ENCODE peak calls at places on chromosomes 6 and 20, in four cellular contexts. T is fibroblast of lung, X is colonic mucosa, L is spleen. N is an unnamed sample.

GRCh38 chr6:144219056-144219685 is 66.0 kb upstream of the UTRN start:
- DNase-seq in L (no peak), X (no peak), T (peak; percentile 46), N (no peak)

GRCh38 chr6:16819752-16820151 is 58.5 kb upstream of the ATXN1 start:
- DNase-seq in T (peak; percentile 22), L (no peak), X (no peak), N (no peak)

GRCh38 chr6:135909737-135910387 is 58.4 kb downstream of the PDE7B start:
- DNase-seq in L (no peak), T (peak; percentile 25), X (peak; percentile 69), N (no peak)

GRCh38 chr6:109308018-109308492 is 74.2 kb downstream of the CD164 start:
- DNase-seq in L (no peak), T (peak; percentile 51), X (peak; percentile 87), N (no peak)

GRCh38 chr6:32149932-32150920 is 1.5 kb downstream of the PRRT1 start:
- DNase-seq in X (no peak), T (no peak), L (no peak), N (no peak)

GRCh38 chr6:393391-394221 is 2.1 kb downstream of the IRF4 start:
- DNase-seq in X (no peak), L (peak; percentile 81), T (no peak), N (no peak)

GRCh38 chr6:99568103-99568933 is at the start of gene CCNC:
- DNase-seq in L (peak; percentile 97), X (peak; percentile 92), T (peak; percentile 97), N (peak; percentile 92)

GRCh38 chr6:133854633-133855598 is 34.0 kb upstream of the TCF21 start:
- DNase-seq in X (no peak), L (peak; percentile 65), T (no peak), N (peak; percentile 57)

GRCh38 chr6:5730586-5731263 is 276.0 kb downstream of the NRN1 start:
- DNase-seq in L (no peak), T (peak; percentile 77), X (no peak), N (no peak)

GRCh38 chr6:37699138-37699766 is 1.6 kb upstream of the MDGA1 start:
- DNase-seq in T (no peak), X (no peak), L (no peak), N (no peak)

GRCh38 chr20:17227669-17228623 is 1.1 kb downstream of the PCSK2 start:
- DNase-seq in L (no peak), X (no peak), T (peak; percentile 1), N (no peak)

GRCh38 chr20:54726687-54727086 is 251.3 kb downstream of the DOK5 start:
- DNase-seq in L (no peak), T (no peak), X (no peak), N (no peak)

GRCh38 chr6:31422587-31422986 is 19.2 kb downstream of the MICA start:
- DNase-seq in L (no peak), T (no peak), X (no peak), N (no peak)

GRCh38 chr20:64146301-64146935 is 17.8 kb upstream of the MYT1 start:
- DNase-seq in L (peak; percentile 10), X (no peak), T (no peak), N (peak; percentile 71)

GRCh38 chr6:166351715-166352285 is 9.5 kb upstream of the SFT2D1 start:
- DNase-seq in X (peak; percentile 74), L (no peak), T (peak; percentile 12), N (no peak)

GRCh38 chr20:34536798-34537394 is 20.7 kb downstream of the DYNLRB1 start:
- DNase-seq in T (no peak), X (peak; percentile 71), L (peak; percentile 84), N (peak; percentile 87)

GRCh38 chr20:49676581-49677291 is 36.9 kb downstream of the B4GALT5 start:
- DNase-seq in L (no peak), T (peak; percentile 78), X (peak; percentile 60), N (no peak)

GRCh38 chr6:113871975-113872374 is 14.8 kb downstream of the MARCKS start:
- DNase-seq in L (no peak), X (no peak), T (no peak), N (no peak)

GRCh38 chr6:161963634-161964244 is 689.9 kb upstream of the AGPAT4 start:
- DNase-seq in X (no peak), L (no peak), T (no peak), N (no peak)

GRCh38 chr20:16404171-16404570 is 169.1 kb downstream of the KIF16B start:
- DNase-seq in T (no peak), L (no peak), X (no peak), N (no peak)

GRCh38 chr6:75489025-75489424 is 4.6 kb downstream of the FILIP1 start:
- DNase-seq in X (no peak), L (no peak), T (peak; percentile 10), N (no peak)

GRCh38 chr6:75493400-75494064 is at the start of gene FILIP1:
- DNase-seq in X (no peak), T (no peak), L (no peak), N (no peak)

GRCh38 chr6:75491302-75491701 is 2.3 kb downstream of the FILIP1 start:
- DNase-seq in L (no peak), T (no peak), X (no peak), N (no peak)

GRCh38 chr6:75494290-75494689 is 690 bp upstream of the FILIP1 start:
- DNase-seq in T (no peak), X (no peak), L (no peak), N (no peak)

DNA sequence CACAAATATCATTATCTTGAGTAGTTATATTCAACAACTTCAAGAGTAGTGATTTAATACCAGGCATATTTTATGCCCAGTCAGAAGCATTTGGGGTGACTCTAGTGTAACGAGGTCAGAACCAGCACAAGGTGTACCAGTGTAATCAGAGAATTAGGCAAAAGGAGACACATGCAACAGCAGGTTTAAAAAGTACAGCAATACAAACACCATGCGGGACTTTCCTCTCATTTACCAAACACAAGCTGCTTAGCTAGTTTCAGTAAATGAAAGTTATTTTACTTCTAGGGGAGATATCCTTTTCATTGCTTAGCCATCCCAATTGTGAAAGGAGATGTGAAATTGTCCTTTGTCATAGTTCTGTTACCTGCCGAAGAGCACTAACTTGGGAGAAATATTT is 831 bp downstream of the FILIP1 start:
- DNase-seq in L (no peak), T (no peak), X (no peak), N (no peak)
- H3K4me3 ChIP-seq in L (no peak overlapping the region), T (peak overlapping the region; percentile 48), X (no peak overlapping the region), N (no peak overlapping the region)

DNA sequence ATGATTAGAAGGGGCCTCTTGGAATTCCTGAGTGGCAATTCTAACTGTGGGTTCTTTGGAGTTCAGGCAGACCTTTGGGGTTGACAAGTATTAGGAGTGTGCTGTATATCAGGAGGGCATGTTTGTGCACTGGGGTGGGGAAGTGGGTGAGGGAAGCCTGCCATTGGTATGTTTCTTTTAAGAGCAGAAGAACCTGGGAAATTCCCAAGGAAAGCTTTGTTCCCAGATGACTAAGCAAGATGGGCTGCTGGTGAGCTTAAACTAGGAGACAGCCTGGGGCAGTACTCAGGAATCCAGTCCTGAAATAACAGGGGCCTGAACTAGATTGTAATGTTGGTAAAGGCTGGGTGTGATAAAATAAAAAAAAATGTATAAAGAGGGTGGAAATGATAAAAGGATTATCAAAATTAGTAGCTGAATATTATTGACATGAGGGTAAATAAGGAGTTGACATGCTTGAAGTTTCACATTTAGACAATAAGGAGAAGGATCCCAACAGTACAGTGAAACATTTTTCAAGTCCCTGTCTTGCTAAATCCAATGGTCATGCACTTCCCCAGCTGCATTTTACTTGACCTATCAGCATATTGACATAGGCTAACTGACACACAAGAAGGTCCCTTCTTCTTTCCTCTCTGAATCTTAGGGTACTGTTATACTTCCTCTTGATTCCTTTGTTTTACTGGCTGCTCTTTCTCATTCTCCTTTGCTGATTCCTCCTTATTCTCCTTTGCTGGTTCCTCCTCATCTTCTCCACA is 18.4 kb upstream of the IFNGR1 start:
- DNase-seq in T (peak; percentile 87), X (peak; percentile 34), L (no peak), N (peak; percentile 71)
- H3K27ac ChIP-seq in T (no peak overlapping the region), X (peak overlapping the region; percentile 42), L (peak overlapping the region; percentile 100), N (peak overlapping the region; percentile 58)

GRCh38 chr20:33061626-33062025 is 7.9 kb downstream of the BPIFB3 start:
- DNase-seq in L (peak; percentile 47), T (no peak), X (no peak), N (peak; percentile 83)
- H3K4me3 ChIP-seq in L (no peak overlapping the region), T (no peak overlapping the region), X (no peak overlapping the region), N (no peak overlapping the region)

GRCh38 chr6:43940071-43940392 is 170.0 kb downstream of the VEGFA start:
- DNase-seq in X (no peak), L (peak; percentile 44), T (no peak), N (no peak)
- H3K27ac ChIP-seq in X (no peak overlapping the region), L (no peak overlapping the region), T (no peak overlapping the region), N (no peak overlapping the region)

GRCh38 chr6:169273511-169273910 is 19.9 kb upstream of the THBS2 start:
- DNase-seq in T (no peak), L (no peak), X (no peak), N (no peak)

GRCh38 chr6:169269180-169270076 is 15.8 kb upstream of the THBS2 start:
- DNase-seq in X (no peak), T (peak; percentile 68), L (no peak), N (no peak)

GRCh38 chr6:169274761-169275160 is 21.1 kb upstream of the THBS2 start:
- DNase-seq in T (peak; percentile 57), L (no peak), X (no peak), N (no peak)

GRCh38 chr6:169266746-169267629 is 13.3 kb upstream of the THBS2 start:
- DNase-seq in X (no peak), T (no peak), L (no peak), N (no peak)

DNA sequence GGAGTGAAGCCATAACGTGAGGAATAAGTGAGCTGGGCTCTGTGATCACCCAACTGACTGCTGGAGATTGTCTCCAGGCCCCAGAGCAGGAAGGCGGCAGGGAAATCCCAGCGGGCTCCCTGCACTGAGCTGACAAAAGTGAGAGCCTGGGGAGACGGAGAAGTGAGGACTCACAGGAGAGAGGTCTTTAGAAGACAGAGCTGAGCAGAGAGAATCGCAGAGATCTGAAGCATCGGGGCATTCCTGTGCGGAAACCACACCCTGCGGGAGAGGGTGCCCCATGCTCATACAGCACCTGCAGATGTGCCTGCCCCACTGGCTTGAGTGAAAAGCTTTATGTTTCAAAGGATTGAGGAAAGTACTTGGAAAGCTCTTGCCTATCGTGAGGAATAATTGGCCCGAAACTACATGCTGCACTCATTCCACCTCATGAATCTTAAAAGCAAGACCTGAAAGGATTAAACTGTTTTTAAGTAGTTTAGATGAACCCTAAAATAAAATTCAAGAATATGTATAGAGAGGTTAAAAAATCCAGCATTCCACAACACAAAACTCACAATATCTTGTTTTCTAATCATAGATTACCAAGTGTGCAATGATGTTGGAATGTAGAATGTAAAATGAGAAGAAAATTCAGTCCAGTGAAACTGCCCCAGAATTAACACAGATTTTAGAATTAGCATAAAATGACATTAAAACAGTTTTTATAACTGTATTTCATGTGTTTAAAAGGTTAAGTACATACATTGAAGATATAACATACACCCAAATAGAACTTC is 17.7 kb upstream of the THBS2 start:
- DNase-seq in T (peak; percentile 22), L (peak; percentile 58), X (no peak), N (no peak)
- H3K4me3 ChIP-seq in T (no peak overlapping the region), L (no peak overlapping the region), X (no peak overlapping the region), N (no peak overlapping the region)

GRCh38 chr20:24132246-24132645 is 143.7 kb upstream of the GGTLC1 start:
- DNase-seq in L (no peak), T (no peak), X (no peak), N (no peak)
- H3K27ac ChIP-seq in L (no peak overlapping the region), T (no peak overlapping the region), X (no peak overlapping the region), N (peak overlapping the region; percentile 79)

GRCh38 chr20:62797671-62798532 is 1.6 kb downstream of the MRGBP start:
- DNase-seq in X (peak; percentile 88), L (no peak), T (no peak), N (no peak)
- H3K4me3 ChIP-seq in X (no peak overlapping the region), L (no peak overlapping the region), T (peak overlapping the region; percentile 62), N (no peak overlapping the region)

N was measured in RWPE2.